ENCODE peak calls at places on chromosome X, in seven cellular contexts. G is lower leg skin, R is NB4, C is endothelial cell of umbilical vein, Y is esophagus squamous epithelium, O is A549, Z is ovary. D is an unnamed sample.
A peak's percentile ranks its signal among the peaks of the same experiment; 100 is the strongest.

GRCh38 chrX:45711231-45711630 is 510.6 kb upstream of the DIPK2B start:
- DNase-seq in G (no peak), R (no peak), C (peak; percentile 8), Y (no peak), O (no peak), Z (no peak), D (no peak)

GRCh38 chrX:109874548-109874947 is 128.4 kb upstream of the TMEM164 start:
- DNase-seq in G (no peak), R (no peak), C (no peak), Y (no peak), O (no peak), Z (no peak), D (no peak)

GRCh38 chrX:15320297-15320696 is 4.9 kb upstream of the ASB11 start:
- DNase-seq in G (no peak), R (no peak), C (no peak), Y (no peak), O (no peak), Z (no peak), D (no peak)

GRCh38 chrX:147827070-147827469 is 84.6 kb upstream of the FMR1 start:
- DNase-seq in G (no peak), R (no peak), C (no peak), Y (no peak), O (no peak), Z (no peak), D (no peak)

GRCh38 chrX:69493193-69493592 is 10.9 kb upstream of the NALF2 start:
- DNase-seq in G (no peak), R (peak; percentile 22), C (peak; percentile 1), Y (no peak), O (peak; percentile 35), Z (no peak), D (peak; percentile 28)

GRCh38 chrX:46636223-46636622 is 62.7 kb downstream of the CHST7 start:
- DNase-seq in G (no peak), R (no peak), C (no peak), Y (no peak), O (no peak), Z (no peak), D (no peak)

GRCh38 chrX:145865082-145865481 is 47.5 kb downstream of the SLITRK2 start:
- DNase-seq in G (no peak), R (no peak), C (no peak), Y (no peak), O (no peak), Z (no peak), D (no peak)

GRCh38 chrX:111114806-111115205 is 18.8 kb downstream of the PAK3 start:
- DNase-seq in G (no peak), R (no peak), C (no peak), Y (no peak), O (no peak), Z (no peak), D (no peak)

GRCh38 chrX:134622056-134622812 is 36.0 kb downstream of the PLAC1 start:
- DNase-seq in G (no peak), R (peak; percentile 73), C (peak; percentile 92), Y (no peak), O (peak; percentile 39), Z (no peak), D (peak; percentile 35)

DNA sequence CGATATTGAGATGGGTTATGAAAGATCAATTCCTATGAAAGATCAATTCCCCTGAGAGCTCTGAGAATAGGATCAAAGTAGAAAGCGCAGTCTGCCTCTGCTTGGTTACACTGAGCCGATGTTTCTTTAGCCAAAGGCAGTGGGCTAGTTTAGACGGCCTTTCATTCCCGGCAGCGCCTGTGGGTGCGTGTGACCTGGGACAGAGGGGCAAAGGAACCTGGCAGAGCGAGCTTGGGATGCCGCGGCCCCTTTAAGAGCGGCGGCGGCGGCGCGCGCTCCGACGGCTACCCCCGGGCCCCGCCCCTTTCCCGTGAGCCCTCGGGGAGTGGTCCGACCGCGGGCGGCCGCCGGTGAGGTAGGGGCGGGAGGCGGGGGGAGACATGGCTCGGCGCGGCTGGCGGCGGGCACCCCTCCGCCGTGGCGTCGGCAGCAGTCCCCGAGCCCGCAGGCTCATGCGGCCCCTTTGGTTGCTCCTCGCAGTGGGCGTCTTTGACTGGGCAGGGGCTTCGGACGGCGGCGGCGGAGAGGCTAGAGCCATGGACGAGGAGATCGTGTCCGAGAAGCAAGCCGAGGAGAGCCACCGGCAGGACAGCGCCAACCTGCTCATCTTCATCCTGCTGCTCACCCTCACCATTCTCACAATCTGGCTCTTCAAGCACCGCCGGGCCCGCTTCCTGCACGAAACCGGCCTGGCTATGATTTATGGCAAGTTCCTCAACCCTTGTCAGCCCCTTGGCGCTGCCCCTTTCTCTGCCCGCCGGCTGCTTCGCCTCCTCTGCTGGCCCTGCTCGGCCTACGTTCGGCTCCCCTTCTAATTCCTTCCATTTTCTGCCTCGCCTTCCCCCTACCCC is at the start of gene SLC9A6:
- DNase-seq in G (peak; percentile 93), R (peak; percentile 81), C (peak; percentile 67), Y (no peak), O (peak; percentile 62), Z (peak; percentile 80), D (peak; percentile 49)
- TF ChIP-seq POLR2A in G (no peak), R (peak; percentile 9), C (no peak), Y (no peak), O (peak; percentile 40), Z (no peak), D (no peak)

DNA sequence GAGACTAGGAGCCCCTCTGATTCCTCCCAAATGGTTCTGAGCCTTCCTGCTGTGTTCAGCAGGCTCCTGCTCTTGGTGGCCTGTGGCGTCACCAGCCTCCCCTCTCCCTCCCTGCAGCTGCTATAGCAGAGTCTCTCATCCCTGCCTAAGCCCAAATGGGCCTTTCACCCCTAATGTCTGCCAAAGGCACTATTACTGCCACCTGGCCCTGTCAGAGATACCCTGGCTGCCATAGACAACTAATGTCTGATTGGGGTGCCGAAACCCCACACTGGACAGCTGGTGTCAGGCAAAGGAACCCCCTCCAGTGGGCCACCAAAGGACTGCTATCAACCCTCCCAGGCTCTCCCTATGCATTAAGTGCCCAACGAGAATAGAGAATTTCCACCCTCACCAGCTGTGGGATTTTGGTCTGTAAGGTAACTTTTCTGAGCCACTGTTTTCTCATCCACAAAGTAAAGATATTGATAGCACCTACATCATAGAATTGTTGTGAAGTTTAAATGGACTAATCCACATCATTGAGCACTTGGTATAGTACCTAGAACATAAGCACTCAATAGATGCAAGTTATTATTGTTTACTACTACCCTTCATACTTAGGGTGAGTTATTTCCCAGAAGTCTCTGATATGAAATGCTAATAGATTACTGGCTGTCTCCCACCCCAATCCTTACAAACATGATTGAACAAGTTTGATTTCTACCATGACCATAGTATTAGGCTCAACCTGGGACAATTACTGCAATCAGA is 421.3 kb downstream of the MID1IP1 start:
- DNase-seq in G (no peak), R (no peak), C (no peak), Y (no peak), O (no peak), Z (no peak), D (no peak)
- TF ChIP-seq POLR2A in G (no peak), R (no peak), C (no peak), Y (no peak), O (no peak), Z (no peak), D (no peak)

GRCh38 chrX:71068052-71068918 is at the start of gene SNX12:
- DNase-seq in G (peak; percentile 97), R (peak; percentile 95), C (peak; percentile 94), Y (peak; percentile 58), O (peak; percentile 93), Z (peak; percentile 90), D (peak; percentile 76)
- TF ChIP-seq POLR2A in G (no peak), R (peak; percentile 53), C (peak; percentile 74), Y (no peak), O (peak; percentile 53), Z (peak; percentile 54), D (peak; percentile 56)

DNA sequence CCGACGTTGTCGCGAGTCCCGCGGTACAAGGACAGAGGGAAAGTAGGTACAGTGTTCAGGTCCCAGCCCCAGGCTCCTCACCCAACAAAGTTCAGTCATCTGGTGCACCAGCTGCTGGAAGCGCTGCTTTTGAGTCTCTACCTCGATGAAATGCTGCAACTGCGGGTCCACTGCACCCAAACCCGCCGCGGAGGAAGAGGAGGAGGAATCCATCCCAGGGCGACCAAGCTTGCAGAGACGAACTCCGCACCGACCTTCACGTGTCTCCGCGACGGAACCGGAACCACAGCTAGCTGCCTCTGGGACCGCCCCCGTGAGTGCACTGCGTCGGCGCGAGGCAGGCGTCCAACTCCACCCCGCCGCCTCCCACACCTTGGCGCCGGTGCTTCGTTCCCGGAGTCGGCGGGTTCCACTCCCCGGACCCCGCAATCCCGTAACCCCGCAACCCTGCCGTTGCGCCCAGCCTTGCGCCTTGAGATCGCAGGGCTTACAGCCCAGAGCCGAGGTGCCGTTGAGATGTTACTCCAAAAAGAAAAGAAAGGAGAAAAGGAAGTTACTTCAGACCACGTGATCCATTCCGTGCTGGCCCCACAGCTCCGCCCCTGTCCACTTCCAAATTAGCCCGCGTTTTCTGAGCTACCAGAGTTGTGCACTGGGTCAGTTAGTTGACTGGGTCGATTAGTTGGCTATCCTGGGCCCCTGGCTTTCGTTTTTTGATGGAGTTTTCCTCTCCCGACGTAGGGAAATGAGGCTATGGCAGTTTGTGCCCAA is at the start of gene TIMM8A:
- DNase-seq in G (peak; percentile 95), R (peak; percentile 86), C (peak; percentile 74), Y (peak; percentile 11), O (peak; percentile 82), Z (peak; percentile 79), D (peak; percentile 61)
- TF ChIP-seq POLR2A in G (no peak), R (peak; percentile 65), C (peak; percentile 49), Y (peak; percentile 31), O (peak; percentile 95), Z (no peak), D (peak; percentile 83)

DNA sequence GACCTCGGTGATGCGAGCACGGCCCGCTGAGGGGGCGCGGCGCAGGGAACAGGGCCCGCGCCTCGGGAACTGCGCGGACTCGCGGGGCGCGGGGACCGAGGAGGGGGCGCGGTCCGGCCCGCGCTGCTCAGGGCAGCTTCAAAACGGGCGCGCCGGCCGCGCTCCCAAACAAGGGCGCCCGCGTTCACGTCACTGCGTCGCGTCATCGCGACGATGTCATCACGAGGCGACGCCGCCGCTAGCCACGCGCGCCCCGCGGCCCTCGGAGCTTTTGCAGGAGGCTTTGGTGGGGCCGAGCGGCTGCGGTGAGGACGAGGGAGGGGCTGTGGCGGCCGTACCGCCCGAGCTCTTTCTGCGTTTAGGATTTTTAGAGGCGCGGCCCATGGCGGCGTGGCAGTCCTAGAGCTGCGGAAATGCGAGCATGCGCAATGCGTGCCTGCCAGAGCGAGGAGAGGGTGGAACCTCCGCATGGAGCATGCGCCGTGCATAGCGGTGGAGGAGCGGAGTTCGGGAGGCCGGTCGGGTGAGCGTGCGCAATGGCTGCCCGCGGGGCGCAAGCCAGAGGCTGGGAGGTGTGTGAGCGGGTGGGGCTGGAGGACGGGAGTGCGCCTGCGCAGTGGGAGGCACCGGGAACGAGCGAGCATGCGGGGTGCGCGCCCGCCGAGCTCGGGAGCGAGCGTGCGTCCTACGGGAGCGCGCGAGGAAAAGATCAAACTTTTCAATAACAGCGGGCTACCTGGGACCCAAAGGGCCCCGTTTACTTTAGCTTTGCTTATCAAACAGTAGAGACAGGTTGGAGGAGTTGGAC is at the start of gene PPP2R3B:
- DNase-seq in G (peak; percentile 100), R (peak; percentile 93), C (peak; percentile 99), Y (no peak), O (peak; percentile 99), Z (peak; percentile 99), D (peak; percentile 98)
- TF ChIP-seq POLR2A in G (no peak), R (peak; percentile 64), C (peak; percentile 77), Y (no peak), O (peak; percentile 74), Z (peak; percentile 44), D (peak; percentile 67)

DNA sequence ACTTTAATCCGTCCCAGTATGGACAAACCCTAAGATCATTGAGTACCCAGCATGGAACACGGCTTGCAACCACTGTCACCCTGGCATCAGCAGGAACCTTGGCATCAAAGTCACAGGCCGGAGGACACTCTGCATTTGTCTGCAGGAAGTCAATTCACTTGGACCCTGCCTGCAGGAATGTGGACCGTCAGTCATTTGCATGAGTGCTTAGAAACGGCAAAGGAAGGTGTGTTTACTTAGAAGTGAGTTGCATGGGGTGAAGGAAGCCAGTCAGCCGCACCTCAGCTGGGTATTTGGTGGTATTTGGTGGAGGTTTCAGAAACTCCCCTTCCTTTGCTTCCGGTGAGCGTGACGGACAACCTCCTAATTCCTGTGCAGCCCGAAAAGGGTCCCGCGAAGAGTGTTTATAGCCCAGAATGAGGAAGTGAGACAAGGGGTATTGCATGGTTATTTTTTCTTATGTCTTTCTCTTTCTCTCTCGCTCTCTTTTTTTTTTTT is 15.5 kb downstream of the P2RY8 start:
- DNase-seq in G (peak; percentile 78), R (peak; percentile 92), C (no peak), Y (peak; percentile 44), O (no peak), Z (no peak), D (no peak)
- TF ChIP-seq POLR2A in G (no peak), R (no peak), C (no peak), Y (no peak), O (no peak), Z (no peak), D (no peak)

D was measured in H54.